ENCODE peak calls at places on chromosomes 1 and 21, in five cellular contexts. One of them, this sample, is unnamed.

GRCh38 chr21:32448803-32449594 is 36.5 kb downstream of the EVA1C start:
- DNase-seq in C1 segment of cervical spinal cord: no peak
- DNase-seq in choroid plexus epithelial cell: no peak
- DNase-seq in stimulated activated naive CD4-positive, alpha-beta T cell: no peak
- DNase-seq in astrocyte of the cerebellum: peak; percentile 51
- DNase-seq in this sample: no peak

GRCh38 chr1:226627924-226628623 is 79.5 kb downstream of the STUM start:
- DNase-seq in C1 segment of cervical spinal cord: no peak
- DNase-seq in stimulated activated naive CD4-positive, alpha-beta T cell: no peak
- DNase-seq in astrocyte of the cerebellum: no peak
- DNase-seq in choroid plexus epithelial cell: no peak
- DNase-seq in this sample: no peak

GRCh38 chr1:171160181-171160580 is 24.9 kb upstream of the FMO2 start:
- DNase-seq in stimulated activated naive CD4-positive, alpha-beta T cell: no peak
- DNase-seq in C1 segment of cervical spinal cord: no peak
- DNase-seq in astrocyte of the cerebellum: no peak
- DNase-seq in choroid plexus epithelial cell: no peak
- DNase-seq in this sample: no peak

GRCh38 chr1:232269988-232270387 is 359.9 kb downstream of the SIPA1L2 start:
- DNase-seq in astrocyte of the cerebellum: no peak
- DNase-seq in C1 segment of cervical spinal cord: no peak
- DNase-seq in choroid plexus epithelial cell: no peak
- DNase-seq in stimulated activated naive CD4-positive, alpha-beta T cell: no peak
- DNase-seq in this sample: no peak

GRCh38 chr1:26019641-26020315 is 1.8 kb upstream of the EXTL1 start:
- DNase-seq in choroid plexus epithelial cell: peak; percentile 39
- DNase-seq in astrocyte of the cerebellum: no peak
- DNase-seq in stimulated activated naive CD4-positive, alpha-beta T cell: no peak
- DNase-seq in C1 segment of cervical spinal cord: no peak
- DNase-seq in this sample: peak; percentile 51

GRCh38 chr1:25504706-25505560 is 38.5 kb upstream of the LDLRAP1 start:
- DNase-seq in choroid plexus epithelial cell: peak; percentile 68
- DNase-seq in astrocyte of the cerebellum: no peak
- DNase-seq in stimulated activated naive CD4-positive, alpha-beta T cell: no peak
- DNase-seq in C1 segment of cervical spinal cord: peak; percentile 49
- DNase-seq in this sample: no peak

GRCh38 chr1:76463838-76464237 is 389.3 kb downstream of the ST6GALNAC3 start:
- DNase-seq in astrocyte of the cerebellum: no peak
- DNase-seq in stimulated activated naive CD4-positive, alpha-beta T cell: no peak
- DNase-seq in C1 segment of cervical spinal cord: no peak
- DNase-seq in choroid plexus epithelial cell: no peak
- DNase-seq in this sample: no peak

GRCh38 chr1:56382890-56383289 is 196.5 kb downstream of the PLPP3 start:
- DNase-seq in stimulated activated naive CD4-positive, alpha-beta T cell: no peak
- DNase-seq in astrocyte of the cerebellum: no peak
- DNase-seq in choroid plexus epithelial cell: no peak
- DNase-seq in C1 segment of cervical spinal cord: no peak
- DNase-seq in this sample: no peak

GRCh38 chr1:177800386-177801058 is 169.3 kb downstream of the SEC16B start:
- DNase-seq in choroid plexus epithelial cell: peak; percentile 4
- DNase-seq in astrocyte of the cerebellum: no peak
- DNase-seq in stimulated activated naive CD4-positive, alpha-beta T cell: no peak
- DNase-seq in C1 segment of cervical spinal cord: no peak
- DNase-seq in this sample: peak; percentile 17

GRCh38 chr1:159040206-159040605 is 30.5 kb downstream of the IFI16 start:
- DNase-seq in C1 segment of cervical spinal cord: no peak
- DNase-seq in choroid plexus epithelial cell: peak; percentile 75
- DNase-seq in astrocyte of the cerebellum: no peak
- DNase-seq in stimulated activated naive CD4-positive, alpha-beta T cell: no peak
- DNase-seq in this sample: peak; percentile 75

This sample was measured in non-pigmented ciliary epithelial cell.